ENCODE peak calls at places on chromosomes 6 and 20, in eight cellular contexts. G is activated CD4-positive, alpha-beta T cell treated with anti-CD3 and anti-CD28 coated beads for 48 hours; U is GDM1; V is PC-9; M is stimulated activated CD4-positive, alpha-beta T cell treated with anti-CD3 and anti-CD28 coated beads, Interleukin-1b, Interleukin-23, amount 100 ng/mL, for 4 hours; E is nephron progenitor cell; H is activated gamma-delta T cell treated with anti-CD3 and anti-CD28 coated beads, Interleukin-2, amount 50 U/mL, for 16 hours; X is NCI-H460. R is an unnamed sample.

GRCh38 chr6:11083491-11083890 is 10.1 kb upstream of the SMIM13 start:
- DNase-seq in G (no peak), U (no peak), V (no peak), M (no peak), E (no peak), H (no peak), X (no peak), R (no peak)

GRCh38 chr6:14210077-14210476 is 92.5 kb downstream of the CD83 start:
- DNase-seq in G (no peak), U (no peak), V (no peak), M (no peak), E (no peak), H (no peak), X (no peak), R (no peak)

GRCh38 chr6:38588631-38589366 is 50.9 kb downstream of the BTBD9 start:
- DNase-seq in G (no peak), U (no peak), V (peak), M (no peak), E (no peak), H (no peak), X (no peak), R (no peak)

GRCh38 chr20:19880256-19881079 is 122.4 kb downstream of the RIN2 start:
- DNase-seq in G (no peak), U (no peak), V (peak), M (no peak), E (no peak), H (no peak), X (peak), R (no peak)

GRCh38 chr20:38776363-38776762 is 28.1 kb downstream of the ACTR5 start:
- DNase-seq in G (no peak), U (no peak), V (no peak), M (no peak), E (no peak), H (no peak), X (no peak), R (no peak)

GRCh38 chr20:62123450-62124118 is 1.3 kb downstream of the LSM14B start:
- DNase-seq in G (no peak), U (no peak), V (no peak), M (no peak), E (no peak), H (no peak), X (no peak), R (no peak)

GRCh38 chr20:50991076-50991475 is 31.8 kb downstream of the KCNG1 start:
- DNase-seq in G (no peak), U (no peak), V (no peak), M (no peak), E (no peak), H (no peak), X (no peak), R (no peak)

GRCh38 chr20:45911486-45912343 is at the start of gene PLTP:
- DNase-seq in G (peak), U (peak), V (peak), M (peak), E (peak), H (no peak), X (peak), R (no peak)

GRCh38 chr6:81890846-81891245 is 138.4 kb upstream of the TENT5A start:
- DNase-seq in G (no peak), U (no peak), V (no peak), M (no peak), E (no peak), H (no peak), X (no peak), R (no peak)

R was measured in activated naive CD8-positive, alpha-beta T cell treated with anti-CD3 and anti-CD28 coated beads, Interleukin-2, amount 50 U/mL, for 16 hours.